ENCODE peak calls at places on chromosomes 3 and 15, in five cellular contexts. One of them, this sample, is unnamed.

GRCh38 chr3:58387650-58388546 is 45.7 kb downstream of the PDHB start:
- DNase-seq in HCT116: no peak
- DNase-seq in GM23248: no peak
- DNase-seq in A549: no peak
- DNase-seq in hepatocyte: no peak
- DNase-seq in this sample: no peak

GRCh38 chr3:188349276-188349962 is 195.5 kb downstream of the LPP start:
- DNase-seq in HCT116: peak
- DNase-seq in GM23248: peak
- DNase-seq in A549: no peak
- DNase-seq in hepatocyte: no peak
- DNase-seq in this sample: peak

GRCh38 chr3:30578479-30578878 is 27.9 kb upstream of the TGFBR2 start:
- DNase-seq in HCT116: no peak
- DNase-seq in GM23248: peak
- DNase-seq in A549: peak
- DNase-seq in hepatocyte: peak
- DNase-seq in this sample: no peak

GRCh38 chr3:170978335-170978745 is 48.2 kb downstream of the SLC2A2 start:
- DNase-seq in HCT116: no peak
- DNase-seq in GM23248: no peak
- DNase-seq in A549: peak
- DNase-seq in hepatocyte: no peak
- DNase-seq in this sample: no peak

GRCh38 chr15:81752149-81752942 is 293.5 kb downstream of the MEX3B start:
- DNase-seq in HCT116: no peak
- DNase-seq in GM23248: peak
- DNase-seq in A549: no peak
- DNase-seq in hepatocyte: peak
- DNase-seq in this sample: peak

GRCh38 chr3:24254649-24255048 is 240.0 kb downstream of the THRB start:
- DNase-seq in HCT116: no peak
- DNase-seq in GM23248: peak
- DNase-seq in A549: no peak
- DNase-seq in hepatocyte: no peak
- DNase-seq in this sample: no peak

GRCh38 chr3:55626284-55626675 is 139.2 kb upstream of the WNT5A start:
- DNase-seq in HCT116: no peak
- DNase-seq in GM23248: peak
- DNase-seq in A549: no peak
- DNase-seq in hepatocyte: no peak
- DNase-seq in this sample: no peak

GRCh38 chr15:23578521-23579150 is 13.2 kb downstream of the MKRN3 start:
- DNase-seq in HCT116: no peak
- DNase-seq in GM23248: no peak
- DNase-seq in A549: peak
- DNase-seq in hepatocyte: no peak
- DNase-seq in this sample: no peak

GRCh38 chr15:27844018-27844666 is 255.0 kb downstream of the OCA2 start:
- DNase-seq in HCT116: no peak
- DNase-seq in GM23248: peak
- DNase-seq in A549: no peak
- DNase-seq in hepatocyte: no peak
- DNase-seq in this sample: no peak

GRCh38 chr3:14415501-14415900 is 13.1 kb downstream of the SLC6A6 start:
- DNase-seq in HCT116: no peak
- DNase-seq in GM23248: peak
- DNase-seq in A549: no peak
- DNase-seq in hepatocyte: no peak
- DNase-seq in this sample: no peak

GRCh38 chr3:151096697-151097096 is 11.2 kb downstream of the MED12L start:
- DNase-seq in HCT116: no peak
- DNase-seq in GM23248: no peak
- DNase-seq in A549: no peak
- DNase-seq in hepatocyte: no peak
- DNase-seq in this sample: no peak

GRCh38 chr3:140341213-140341612 is 336.7 kb upstream of the TRIM42 start:
- DNase-seq in HCT116: no peak
- DNase-seq in GM23248: no peak
- DNase-seq in A549: no peak
- DNase-seq in hepatocyte: no peak
- DNase-seq in this sample: no peak

GRCh38 chr3:156793851-156794250 is 32.3 kb upstream of the LEKR1 start:
- DNase-seq in HCT116: no peak
- DNase-seq in GM23248: no peak
- DNase-seq in A549: no peak
- DNase-seq in hepatocyte: no peak
- DNase-seq in this sample: no peak

GRCh38 chr3:34011171-34012101 is 213.0 kb downstream of the PDCD6IP start:
- DNase-seq in HCT116: peak
- DNase-seq in GM23248: peak
- DNase-seq in A549: peak
- DNase-seq in hepatocyte: no peak
- DNase-seq in this sample: peak

GRCh38 chr3:37861540-37862051 is at the start of gene CTDSPL:
- DNase-seq in HCT116: no peak
- DNase-seq in GM23248: peak
- DNase-seq in A549: peak
- DNase-seq in hepatocyte: peak
- DNase-seq in this sample: peak

GRCh38 chr3:20924646-20925395 is 738.8 kb upstream of the SGO1 start:
- DNase-seq in HCT116: no peak
- DNase-seq in GM23248: no peak
- DNase-seq in A549: no peak
- DNase-seq in hepatocyte: no peak
- DNase-seq in this sample: no peak

GRCh38 chr3:16908408-16908807 is 23.7 kb downstream of the PLCL2 start:
- DNase-seq in HCT116: no peak
- DNase-seq in GM23248: no peak
- DNase-seq in A549: no peak
- DNase-seq in hepatocyte: no peak
- DNase-seq in this sample: no peak

GRCh38 chr3:182636646-182637045 is 156.7 kb upstream of the ATP11B start:
- DNase-seq in HCT116: no peak
- DNase-seq in GM23248: peak
- DNase-seq in A549: no peak
- DNase-seq in hepatocyte: no peak
- DNase-seq in this sample: no peak

GRCh38 chr3:120369000-120369399 is 19.8 kb upstream of the LRRC58 start:
- DNase-seq in HCT116: no peak
- DNase-seq in GM23248: no peak
- DNase-seq in A549: no peak
- DNase-seq in hepatocyte: peak
- DNase-seq in this sample: no peak

GRCh38 chr3:189842681-189843602 is 211.8 kb downstream of the TP63 start:
- DNase-seq in HCT116: no peak
- DNase-seq in GM23248: no peak
- DNase-seq in A549: peak
- DNase-seq in hepatocyte: peak
- DNase-seq in this sample: no peak

GRCh38 chr3:55720614-55721013 is 233.5 kb upstream of the WNT5A start:
- DNase-seq in HCT116: no peak
- DNase-seq in GM23248: peak
- DNase-seq in A549: no peak
- DNase-seq in hepatocyte: peak
- DNase-seq in this sample: no peak

GRCh38 chr15:52960283-52960682 is 170.1 kb upstream of the ONECUT1 start:
- DNase-seq in HCT116: no peak
- DNase-seq in GM23248: no peak
- DNase-seq in A549: peak
- DNase-seq in hepatocyte: no peak
- DNase-seq in this sample: no peak

GRCh38 chr3:4907647-4908046 is 71.6 kb upstream of the BHLHE40 start:
- DNase-seq in HCT116: no peak
- DNase-seq in GM23248: no peak
- DNase-seq in A549: no peak
- DNase-seq in hepatocyte: no peak
- DNase-seq in this sample: no peak

GRCh38 chr3:24810881-24811280 is 316.2 kb upstream of the THRB start:
- DNase-seq in HCT116: no peak
- DNase-seq in GM23248: no peak
- DNase-seq in A549: no peak
- DNase-seq in hepatocyte: peak
- DNase-seq in this sample: no peak

GRCh38 chr3:71048948-71049347 is 534.6 kb downstream of the FOXP1 start:
- DNase-seq in HCT116: no peak
- DNase-seq in GM23248: no peak
- DNase-seq in A549: peak
- DNase-seq in hepatocyte: no peak
- DNase-seq in this sample: no peak

GRCh38 chr3:29764603-29765254 is 483.9 kb downstream of the RBMS3 start:
- DNase-seq in HCT116: peak
- DNase-seq in GM23248: peak
- DNase-seq in A549: peak
- DNase-seq in hepatocyte: peak
- DNase-seq in this sample: no peak

GRCh38 chr3:30331519-30331918 is 274.9 kb upstream of the TGFBR2 start:
- DNase-seq in HCT116: no peak
- DNase-seq in GM23248: no peak
- DNase-seq in A549: no peak
- DNase-seq in hepatocyte: no peak
- DNase-seq in this sample: no peak

GRCh38 chr3:185822221-185822956 is 2.5 kb downstream of the IGF2BP2 start:
- DNase-seq in HCT116: no peak
- DNase-seq in GM23248: peak
- DNase-seq in A549: no peak
- DNase-seq in hepatocyte: no peak
- DNase-seq in this sample: no peak

GRCh38 chr3:16401273-16401672 is 112.2 kb downstream of the RFTN1 start:
- DNase-seq in HCT116: no peak
- DNase-seq in GM23248: no peak
- DNase-seq in A549: no peak
- DNase-seq in hepatocyte: no peak
- DNase-seq in this sample: no peak

GRCh38 chr15:72970965-72971746 is 81.1 kb upstream of the NEO1 start:
- DNase-seq in HCT116: no peak
- DNase-seq in GM23248: peak
- DNase-seq in A549: no peak
- DNase-seq in hepatocyte: no peak
- DNase-seq in this sample: no peak

GRCh38 chr15:98331676-98332075 is 316.7 kb upstream of the IGF1R start:
- DNase-seq in HCT116: no peak
- DNase-seq in GM23248: no peak
- DNase-seq in A549: no peak
- DNase-seq in hepatocyte: no peak
- DNase-seq in this sample: no peak

GRCh38 chr3:46417120-46417510 is 10.1 kb downstream of the CCRL2 start:
- DNase-seq in HCT116: no peak
- DNase-seq in GM23248: no peak
- DNase-seq in A549: no peak
- DNase-seq in hepatocyte: no peak
- DNase-seq in this sample: no peak
- H3K4me2 ChIP-seq in HCT116: no peak
- H3K4me2 ChIP-seq in GM23248: no peak
- H3K4me2 ChIP-seq in A549: no peak
- H3K4me2 ChIP-seq in hepatocyte: no peak
- H3K4me2 ChIP-seq in this sample: no peak

DNA sequence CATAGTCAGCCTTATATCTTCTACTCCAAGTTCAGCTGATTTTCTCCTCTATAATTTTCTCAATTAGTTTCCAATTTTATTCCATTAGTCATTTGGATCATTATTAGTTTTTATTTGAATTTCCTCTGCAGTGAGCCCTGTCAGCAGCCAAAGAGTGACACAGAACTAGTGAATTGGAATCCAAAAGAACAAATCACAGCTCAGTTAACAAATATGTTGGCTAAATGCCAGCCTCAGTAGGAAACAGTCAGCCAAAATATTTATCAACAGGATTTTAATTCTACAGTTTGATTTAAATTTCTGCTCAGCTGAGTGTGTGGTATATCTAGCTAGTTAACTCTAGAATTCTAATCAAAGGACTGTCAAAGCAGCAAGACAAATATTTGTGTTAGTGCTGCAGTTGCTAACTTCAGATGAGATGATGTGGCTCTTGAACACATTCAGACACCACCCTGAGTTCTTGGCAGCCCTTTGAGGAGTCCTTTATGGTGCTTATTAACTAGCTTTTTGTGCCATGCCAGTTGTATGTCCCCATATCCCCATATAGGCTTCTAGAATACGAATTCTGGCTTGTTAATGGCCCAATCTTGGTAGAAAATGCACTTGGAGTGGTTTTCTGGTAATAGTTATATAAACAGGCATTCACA is 194.5 kb downstream of the CPNE4 start:
- DNase-seq in HCT116: no peak
- DNase-seq in GM23248: peak
- DNase-seq in A549: no peak
- DNase-seq in hepatocyte: no peak
- DNase-seq in this sample: no peak
- H3K4me2 ChIP-seq in HCT116: no peak
- H3K4me2 ChIP-seq in GM23248: no peak
- H3K4me2 ChIP-seq in A549: no peak
- H3K4me2 ChIP-seq in hepatocyte: no peak
- H3K4me2 ChIP-seq in this sample: no peak

DNA sequence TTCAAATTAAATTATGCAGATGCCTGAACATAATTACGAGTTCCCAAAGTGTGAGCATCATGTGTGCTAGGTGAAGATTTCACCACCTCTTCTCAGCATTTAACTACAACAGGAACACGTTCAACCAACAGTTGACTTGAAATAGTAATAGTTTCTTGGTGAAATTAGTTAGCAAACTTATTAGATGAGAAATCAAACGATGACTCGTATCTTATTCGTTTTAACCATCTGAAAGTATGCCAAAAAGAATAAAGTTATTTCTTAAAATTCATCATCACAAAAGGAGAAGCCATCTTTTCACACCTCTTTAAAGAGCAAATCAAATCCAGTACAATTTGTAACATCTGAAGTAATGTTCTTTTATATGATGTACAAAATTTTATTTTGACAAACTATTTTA is 2.3 kb downstream of the BNC1 start:
- DNase-seq in HCT116: no peak
- DNase-seq in GM23248: peak
- DNase-seq in A549: no peak
- DNase-seq in hepatocyte: no peak
- DNase-seq in this sample: no peak
- H3K4me2 ChIP-seq in HCT116: no peak
- H3K4me2 ChIP-seq in GM23248: peak
- H3K4me2 ChIP-seq in A549: no peak
- H3K4me2 ChIP-seq in hepatocyte: peak
- H3K4me2 ChIP-seq in this sample: no peak

GRCh38 chr15:65081758-65082157 is 5.2 kb downstream of the KBTBD13 start:
- DNase-seq in HCT116: no peak
- DNase-seq in GM23248: peak
- DNase-seq in A549: no peak
- DNase-seq in hepatocyte: no peak
- DNase-seq in this sample: no peak

GRCh38 chr15:65084500-65085206 is 8.1 kb downstream of the KBTBD13 start:
- DNase-seq in HCT116: no peak
- DNase-seq in GM23248: no peak
- DNase-seq in A549: no peak
- DNase-seq in hepatocyte: no peak
- DNase-seq in this sample: no peak

GRCh38 chr15:65083262-65083701 is 6.7 kb downstream of the KBTBD13 start:
- DNase-seq in HCT116: no peak
- DNase-seq in GM23248: no peak
- DNase-seq in A549: no peak
- DNase-seq in hepatocyte: no peak
- DNase-seq in this sample: peak

GRCh38 chr15:65081270-65081669 is 4.7 kb downstream of the KBTBD13 start:
- DNase-seq in HCT116: no peak
- DNase-seq in GM23248: no peak
- DNase-seq in A549: no peak
- DNase-seq in hepatocyte: no peak
- DNase-seq in this sample: no peak

GRCh38 chr15:65082303-65082958 is 5.9 kb downstream of the KBTBD13 start:
- DNase-seq in HCT116: no peak
- DNase-seq in GM23248: no peak
- DNase-seq in A549: no peak
- DNase-seq in hepatocyte: no peak
- DNase-seq in this sample: peak
- H3K4me2 ChIP-seq in HCT116: no peak
- H3K4me2 ChIP-seq in GM23248: no peak
- H3K4me2 ChIP-seq in A549: no peak
- H3K4me2 ChIP-seq in hepatocyte: peak
- H3K4me2 ChIP-seq in this sample: peak